ENCODE peak calls at places on chromosomes 16 and 17, in five cellular contexts. Q is HepG2, E is tibial nerve, J is fibroblast of lung, W is WERI-Rb-1. I is an unnamed sample.
A peak's percentile ranks its signal among the peaks of the same experiment; 100 is the strongest.

GRCh38 chr16:10558746-10559641 is 21.4 kb downstream of the EMP2 start:
- DNase-seq in J (peak; percentile 59), W (no peak), Q (no peak), E (peak; percentile 61), I (peak; percentile 18)

GRCh38 chr16:14302031-14302398 is 230.9 kb downstream of the MRTFB start:
- DNase-seq in W (peak; percentile 57), Q (peak; percentile 49), E (no peak), J (peak; percentile 68), I (peak; percentile 40)

GRCh38 chr16:3945751-3946603 is 65.5 kb upstream of the CREBBP start:
- DNase-seq in Q (peak; percentile 20), J (peak; percentile 97), E (no peak), W (no peak), I (peak; percentile 97)

GRCh38 chr16:11094838-11095565 is 150.6 kb downstream of the CLEC16A start:
- DNase-seq in W (no peak), E (no peak), Q (no peak), J (no peak), I (no peak)

GRCh38 chr17:82061047-82061925 is 4.3 kb downstream of the DUS1L start:
- DNase-seq in Q (no peak), W (no peak), E (no peak), J (no peak), I (no peak)

GRCh38 chr16:85199069-85199725 is 86.9 kb upstream of the CIBAR2 start:
- DNase-seq in E (no peak), J (no peak), Q (no peak), W (no peak), I (peak; percentile 70)

GRCh38 chr16:57838161-57838560 is 35.9 kb upstream of the KIFC3 start:
- DNase-seq in J (no peak), Q (no peak), E (no peak), W (no peak), I (peak; percentile 4)

GRCh38 chr17:77370536-77370935 is 229.8 kb downstream of the SEC14L1 start:
- DNase-seq in Q (no peak), E (no peak), J (no peak), W (no peak), I (no peak)

GRCh38 chr16:70433456-70434103 is 5.3 kb downstream of the ST3GAL2 start:
- DNase-seq in E (no peak), Q (no peak), J (peak; percentile 87), W (no peak), I (peak; percentile 69)

GRCh38 chr16:4512473-4512872 is 26.1 kb downstream of the CDIP1 start:
- DNase-seq in W (no peak), Q (no peak), E (no peak), J (peak; percentile 30), I (no peak)

GRCh38 chr16:54282202-54282922 is 4.2 kb downstream of the IRX3 start:
- DNase-seq in J (no peak), W (peak; percentile 69), E (no peak), Q (no peak), I (no peak)
- TF ChIP-seq CTCF in J (peak; percentile 26), W (peak; percentile 79), E (peak; percentile 30), Q (peak; percentile 58), I (peak; percentile 61)

GRCh38 chr17:1898332-1898731 is 68.5 kb downstream of the RPA1 start:
- DNase-seq in E (no peak), W (no peak), Q (no peak), J (no peak), I (no peak)

GRCh38 chr17:1898872-1899271 is 69.1 kb downstream of the RPA1 start:
- DNase-seq in Q (no peak), J (no peak), E (no peak), W (no peak), I (no peak)

GRCh38 chr17:1894753-1895339 is 65.0 kb downstream of the RPA1 start:
- DNase-seq in Q (no peak), J (no peak), E (no peak), W (no peak), I (no peak)

GRCh38 chr17:1896243-1897163 is 66.7 kb downstream of the RPA1 start:
- DNase-seq in Q (peak; percentile 10), J (no peak), W (no peak), E (no peak), I (no peak)

DNA sequence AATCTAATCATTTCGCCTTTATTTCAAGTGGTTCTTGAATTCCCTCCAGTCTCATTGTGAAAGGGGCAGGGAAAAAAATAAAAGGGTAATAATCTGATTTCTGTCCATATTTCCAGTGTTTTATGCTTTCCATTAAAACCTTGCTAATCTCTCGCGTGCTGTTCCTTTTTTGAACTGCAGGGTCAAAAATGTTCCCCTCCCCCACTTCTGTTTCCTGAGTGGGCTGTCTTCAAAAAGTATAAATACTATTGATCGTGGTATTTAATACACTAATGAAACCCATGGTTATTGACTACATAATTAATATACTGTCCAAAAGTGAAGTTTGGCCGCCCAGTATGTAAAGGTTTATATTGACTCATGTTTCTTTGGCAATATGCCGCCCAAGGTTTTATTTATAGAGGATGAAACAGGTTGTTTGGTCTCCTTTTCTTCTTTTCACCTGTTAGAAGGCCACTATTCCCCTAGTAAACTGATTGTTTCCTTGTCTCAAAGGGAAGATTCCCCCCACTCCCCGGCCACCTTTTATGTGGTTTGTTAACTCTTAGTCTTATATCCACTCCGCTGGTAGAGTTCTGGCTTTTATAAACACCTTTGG is 69.7 kb downstream of the RPA1 start:
- DNase-seq in J (no peak), W (no peak), E (no peak), Q (no peak), I (no peak)
- TF ChIP-seq CTCF in J (no peak), W (peak; percentile 7), E (no peak), Q (no peak), I (peak; percentile 71)

GRCh38 chr17:62599964-62600657 is 27.4 kb upstream of the MRC2 start:
- DNase-seq in W (no peak), J (no peak), E (no peak), Q (no peak), I (no peak)
- TF ChIP-seq CTCF in W (no peak), J (no peak), E (no peak), Q (no peak), I (no peak)

DNA sequence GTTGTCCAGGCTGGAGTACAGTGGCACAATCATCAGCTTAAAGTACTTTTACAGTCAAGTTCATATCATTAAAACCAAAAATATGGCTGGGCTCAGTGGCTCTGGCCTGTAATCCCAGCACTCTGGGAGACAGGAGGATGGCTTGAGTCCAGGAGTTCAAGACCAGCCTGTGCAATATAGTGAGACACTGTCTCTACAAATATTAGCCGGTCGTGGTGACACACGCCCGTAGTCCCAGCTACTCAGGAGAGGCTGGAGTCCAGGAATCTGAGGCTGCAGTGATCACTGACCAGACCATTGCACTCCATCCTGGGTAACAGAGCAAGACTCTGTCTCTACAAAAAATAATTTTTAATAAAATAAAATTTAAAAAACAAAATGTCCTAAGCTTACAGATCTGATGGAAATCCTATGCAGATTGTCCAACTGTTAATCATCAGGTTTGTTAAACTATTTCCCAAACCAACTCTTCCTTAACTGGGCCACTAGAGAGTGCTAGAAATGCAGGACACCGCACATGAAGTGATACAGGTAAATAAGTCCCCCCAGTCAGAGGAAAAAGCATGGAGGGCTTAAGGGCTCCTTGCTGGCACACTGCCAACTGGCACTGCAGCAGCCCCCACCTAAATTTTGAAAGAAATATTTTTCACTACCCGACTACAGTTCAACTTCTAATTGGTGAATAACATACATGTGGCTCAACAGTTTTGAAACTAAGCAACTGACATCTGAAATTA is 2.8 kb downstream of the USP22 start:
- DNase-seq in W (peak; percentile 51), Q (peak; percentile 70), J (peak; percentile 48), E (no peak), I (peak; percentile 49)
- TF ChIP-seq CTCF in W (peak; percentile 41), Q (peak; percentile 58), J (peak; percentile 49), E (no peak), I (peak; percentile 70)

DNA sequence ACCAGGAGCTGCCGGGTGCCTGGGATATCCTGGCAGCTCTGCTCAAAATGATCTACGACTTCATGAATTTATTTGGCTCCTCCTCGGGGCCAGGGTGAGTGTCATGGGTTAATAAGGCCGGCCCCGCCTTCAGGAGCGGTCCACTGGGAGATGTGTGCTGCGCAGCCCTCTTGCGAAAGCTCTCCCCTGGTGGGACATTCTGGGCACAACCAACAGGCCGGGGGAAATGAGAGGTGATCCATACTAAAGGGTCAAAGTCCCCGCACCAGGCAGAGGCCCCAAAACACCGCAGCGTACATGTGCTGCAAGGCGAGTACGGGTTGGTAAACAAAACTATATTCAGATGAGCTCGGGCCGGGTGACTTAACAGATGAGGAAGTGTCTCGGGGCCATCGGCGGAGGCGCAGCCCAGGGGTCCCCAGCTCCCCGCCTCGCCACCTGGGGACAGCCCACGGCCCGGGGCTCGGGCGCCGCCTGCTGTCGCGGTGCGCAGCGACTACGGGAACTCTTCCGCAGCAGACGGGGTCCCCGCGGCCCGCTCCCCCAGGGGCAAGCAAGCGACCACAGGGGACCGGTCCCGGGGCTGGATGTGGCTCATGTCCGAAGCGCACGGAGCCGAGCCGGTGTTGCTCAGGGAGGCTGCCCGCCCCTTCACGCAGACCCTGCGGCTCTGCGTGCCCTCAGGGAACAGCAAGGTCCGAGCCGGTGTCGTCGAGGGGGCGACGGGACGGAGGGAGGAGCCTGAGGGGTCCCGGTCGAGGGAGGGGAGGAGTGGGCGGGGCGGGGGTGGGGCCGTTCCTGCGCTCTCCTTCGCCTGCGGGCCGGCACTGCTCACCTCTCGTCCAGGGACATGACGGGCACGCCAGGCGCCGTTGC is at the start of gene RAB37:
- DNase-seq in J (no peak), E (no peak), Q (peak; percentile 99), W (peak; percentile 95), I (no peak)
- TF ChIP-seq CTCF in J (no peak), E (peak; percentile 27), Q (peak; percentile 81), W (peak; percentile 97), I (peak; percentile 53)

I was measured in HFFc6.